ENCODE peak calls at places on chromosomes 12 and 14, in six cellular contexts. I is GM12892, U is K562, E is SK-N-SH, Y is HepG2, Z is GM12878. B is an unnamed sample.

GRCh38 chr12:48489012-48489411 is 6.7 kb downstream of the C12orf54 start:
- DNase-seq in I (no peak), U (no peak), E (no peak), Y (no peak), Z (peak; percentile 45), B (no peak)

GRCh38 chr14:88613552-88614010 is 50.7 kb downstream of the ZC3H14 start:
- DNase-seq in I (no peak), U (no peak), E (no peak), Y (peak; percentile 86), Z (no peak), B (no peak)

GRCh38 chr12:52729147-52729546 is 25.8 kb upstream of the KRT77 start:
- DNase-seq in I (no peak), U (no peak), E (no peak), Y (no peak), Z (no peak), B (no peak)

GRCh38 chr12:89821901-89822300 is 113.3 kb upstream of the ATP2B1 start:
- DNase-seq in I (peak; percentile 7), U (no peak), E (no peak), Y (no peak), Z (peak; percentile 17), B (no peak)

GRCh38 chr14:35879654-35880249 is 53.6 kb downstream of the BRMS1L start:
- DNase-seq in I (no peak), U (no peak), E (peak; percentile 39), Y (peak; percentile 42), Z (no peak), B (no peak)

GRCh38 chr14:100392266-100392850 is 69.2 kb downstream of the SLC25A47 start:
- DNase-seq in I (no peak), U (no peak), E (no peak), Y (no peak), Z (no peak), B (no peak)

GRCh38 chr14:61536661-61537566 is 158.4 kb upstream of the HIF1A start:
- DNase-seq in I (no peak), U (no peak), E (no peak), Y (peak; percentile 96), Z (no peak), B (no peak)

GRCh38 chr12:106753526-106753925 is 21.0 kb upstream of the RIC8B start:
- DNase-seq in I (peak; percentile 56), U (no peak), E (no peak), Y (no peak), Z (peak; percentile 67), B (peak; percentile 48)

GRCh38 chr12:130879781-130880389 is 8.0 kb downstream of the RAN start:
- DNase-seq in I (no peak), U (no peak), E (peak; percentile 27), Y (no peak), Z (no peak), B (no peak)

GRCh38 chr12:106906715-106907114 is 49.0 kb upstream of the TMEM263 start:
- DNase-seq in I (no peak), U (no peak), E (no peak), Y (no peak), Z (no peak), B (no peak)

GRCh38 chr12:121858662-121859572 is at the start of gene HPD:
- DNase-seq in I (no peak), U (no peak), E (no peak), Y (peak; percentile 91), Z (no peak), B (no peak)

GRCh38 chr12:122975790-122976647 is 975 bp downstream of the OGFOD2 start:
- DNase-seq in I (no peak), U (no peak), E (no peak), Y (no peak), Z (no peak), B (no peak)

GRCh38 chr14:94227029-94227428 is 52.9 kb downstream of the PPP4R4 start:
- DNase-seq in I (no peak), U (no peak), E (no peak), Y (no peak), Z (no peak), B (no peak)

GRCh38 chr12:52971701-52972329 is 22.9 kb downstream of the KRT18 start:
- DNase-seq in I (no peak), U (no peak), E (no peak), Y (peak; percentile 49), Z (no peak), B (no peak)

GRCh38 chr12:96237465-96238077 is 43.4 kb downstream of the ELK3 start:
- DNase-seq in I (no peak), U (no peak), E (no peak), Y (no peak), Z (no peak), B (no peak)

GRCh38 chr12:91007531-91008290 is 2.9 kb upstream of the EPYC start:
- DNase-seq in I (no peak), U (no peak), E (no peak), Y (no peak), Z (peak; percentile 41), B (no peak)

GRCh38 chr14:64293976-64294671 is at the start of gene ESR2:
- DNase-seq in I (peak; percentile 42), U (peak; percentile 8), E (peak; percentile 78), Y (no peak), Z (no peak), B (peak; percentile 43)

GRCh38 chr14:69260246-69260978 is 454 bp downstream of the GALNT16 start:
- DNase-seq in I (peak; percentile 36), U (peak; percentile 8), E (peak; percentile 78), Y (no peak), Z (no peak), B (peak; percentile 37)

GRCh38 chr12:131865196-131865875 is 29.1 kb upstream of the ULK1 start:
- DNase-seq in I (peak; percentile 2), U (no peak), E (peak; percentile 16), Y (no peak), Z (no peak), B (no peak)

GRCh38 chr12:93603762-93604161 is 31.3 kb downstream of the SOCS2 start:
- DNase-seq in I (no peak), U (no peak), E (no peak), Y (no peak), Z (no peak), B (no peak)

DNA sequence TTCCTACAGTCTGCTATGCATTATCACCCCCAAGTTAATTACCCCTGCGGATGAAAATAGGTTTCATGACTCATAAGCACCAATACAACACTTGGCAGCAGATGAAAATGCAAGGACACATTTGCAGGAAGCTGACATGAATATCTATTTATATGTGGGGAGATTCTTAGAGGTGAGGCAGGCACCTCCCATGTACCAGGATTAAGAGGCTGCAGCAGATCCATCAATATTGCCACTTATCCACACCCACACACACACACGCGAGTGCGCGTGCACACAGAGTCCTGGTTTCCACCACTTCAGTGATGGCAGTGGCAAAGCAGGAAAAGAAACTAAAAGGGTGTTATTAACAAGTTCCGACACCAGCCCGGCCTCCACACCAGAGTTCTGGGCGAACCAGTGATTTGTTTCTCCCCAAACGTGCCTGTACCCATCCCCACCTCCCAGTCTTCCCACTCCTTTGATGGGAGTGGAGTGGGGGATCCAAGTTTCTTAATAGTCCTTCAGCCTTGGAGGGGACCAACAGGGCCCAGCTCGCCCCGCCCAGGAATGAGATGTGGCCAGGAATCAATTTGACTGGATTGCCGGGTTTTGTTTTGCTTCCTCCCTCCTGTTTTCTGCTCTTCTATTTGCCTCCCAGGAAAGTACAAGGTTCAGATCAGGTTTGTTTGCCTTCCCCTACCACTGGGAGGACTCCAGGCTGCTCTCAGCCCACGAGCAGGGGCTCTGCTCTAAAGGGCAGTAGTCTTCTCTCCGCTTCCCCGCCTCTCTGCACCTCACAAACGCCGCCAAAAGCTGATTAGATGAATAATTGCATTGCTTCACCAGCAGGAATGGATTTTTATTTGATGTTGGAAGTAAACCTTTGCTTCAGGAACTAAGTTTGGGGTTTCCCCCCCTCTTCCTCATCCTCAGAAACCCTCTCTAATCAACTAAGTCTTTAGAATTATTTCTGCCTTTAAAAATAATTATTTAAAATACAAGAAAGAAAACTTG is 5.2 kb downstream of the IRF2BPL start:
- DNase-seq in I (no peak), U (no peak), E (peak; percentile 70), Y (peak; percentile 97), Z (no peak), B (no peak)
- TF ChIP-seq POLR2AphosphoS5 in I (no peak), U (no peak), E (no peak), Y (peak; percentile 42), Z (no peak), B (no peak)

DNA sequence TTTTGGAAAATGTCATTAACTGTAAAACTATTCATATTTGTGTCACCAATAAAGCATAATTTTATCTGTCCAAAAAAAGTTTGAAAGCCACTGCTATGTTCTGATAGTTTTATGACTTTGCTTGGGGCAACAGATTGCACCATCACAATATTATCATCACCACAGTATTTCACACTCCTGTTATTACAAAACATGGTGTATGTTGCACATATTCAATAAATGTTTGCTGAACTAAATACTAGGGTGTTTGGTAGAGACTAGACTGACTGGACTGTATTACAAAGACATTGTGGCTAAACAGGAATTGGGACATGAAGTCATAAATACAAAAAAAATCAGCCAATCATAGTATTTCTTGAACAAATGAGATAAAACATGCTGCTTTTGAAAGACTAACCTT is 55.1 kb downstream of the PAWR start:
- DNase-seq in I (no peak), U (no peak), E (no peak), Y (no peak), Z (no peak), B (no peak)
- TF ChIP-seq TAF1 in I (no peak), U (no peak), E (no peak), Y (no peak), Z (no peak), B (no peak)

DNA sequence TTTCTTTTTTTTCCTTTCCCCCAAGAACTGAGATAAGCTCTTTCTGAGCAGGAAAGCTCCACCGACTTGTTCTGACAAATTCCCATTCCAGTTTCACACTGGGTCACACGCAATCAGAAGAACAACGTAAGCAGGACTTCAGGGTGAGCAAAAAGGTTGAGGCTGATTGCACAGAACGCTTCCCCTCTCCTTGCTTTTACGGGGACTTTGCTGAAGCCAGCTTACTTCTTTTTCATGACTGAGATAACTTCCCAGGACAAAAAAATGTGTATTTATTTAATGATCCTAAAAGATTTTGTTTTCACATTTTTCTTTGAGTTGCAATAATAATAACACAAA is 153.2 kb downstream of the PHLDA1 start:
- DNase-seq in I (no peak), U (no peak), E (no peak), Y (no peak), Z (no peak), B (no peak)
- TF ChIP-seq POLR2AphosphoS5 in I (no peak), U (no peak), E (no peak), Y (no peak), Z (no peak), B (no peak)

DNA sequence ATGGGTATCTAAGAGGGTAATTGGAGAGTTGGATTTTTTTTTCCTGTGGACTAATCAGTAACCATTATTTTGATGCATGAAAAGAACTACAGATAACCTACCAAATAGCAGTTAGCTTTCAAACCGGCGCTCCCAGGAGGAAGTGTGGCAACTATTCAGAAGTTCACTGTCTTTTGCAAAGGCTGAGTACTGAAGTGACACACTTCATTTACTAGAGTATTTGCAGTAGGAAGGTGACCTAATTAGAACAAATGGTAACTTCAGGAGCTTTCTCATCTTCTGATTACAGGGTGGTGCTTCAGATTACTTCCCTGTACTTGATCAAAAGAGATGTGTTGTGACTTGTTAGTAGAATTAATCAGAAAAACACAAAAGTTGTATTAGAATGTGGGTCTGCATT is 87.7 kb downstream of the PELI2 start:
- DNase-seq in I (no peak), U (no peak), E (no peak), Y (no peak), Z (no peak), B (no peak)
- TF ChIP-seq TAF1 in I (no peak), U (no peak), E (no peak), Y (no peak), Z (no peak), B (no peak)